ENCODE peak calls at places on chromosomes 12 and 14, in eight cellular contexts. One of them, this sample, is unnamed.
A peak's percentile ranks its signal among the peaks of the same experiment; 100 is the strongest.

GRCh38 chr14:61226015-61226654 is 55.0 kb downstream of the TMEM30B start:
- DNase-seq in stimulated activated CD4-positive, alpha-beta T cell treated with anti-CD3 and anti-CD28 coated beads, TNF-alpha, amount 100 ng/mL, for 4 hours: no peak
- DNase-seq in GM12892: no peak
- DNase-seq in HFFc6: no peak
- DNase-seq in NCI-H2081: no peak
- DNase-seq in lung: no peak
- DNase-seq in epithelial cell of esophagus: no peak
- DNase-seq in germinal center: no peak
- DNase-seq in this sample: no peak

GRCh38 chr14:99619873-99620834 is 16.1 kb upstream of the CCDC85C start:
- DNase-seq in stimulated activated CD4-positive, alpha-beta T cell treated with anti-CD3 and anti-CD28 coated beads, TNF-alpha, amount 100 ng/mL, for 4 hours: no peak
- DNase-seq in GM12892: no peak
- DNase-seq in HFFc6: peak; percentile 45
- DNase-seq in NCI-H2081: peak; percentile 41
- DNase-seq in lung: no peak
- DNase-seq in epithelial cell of esophagus: peak; percentile 73
- DNase-seq in germinal center: no peak
- DNase-seq in this sample: peak; percentile 79

GRCh38 chr14:77143071-77143470 is 1.5 kb upstream of the ZDHHC22 start:
- DNase-seq in stimulated activated CD4-positive, alpha-beta T cell treated with anti-CD3 and anti-CD28 coated beads, TNF-alpha, amount 100 ng/mL, for 4 hours: no peak
- DNase-seq in GM12892: no peak
- DNase-seq in HFFc6: no peak
- DNase-seq in NCI-H2081: no peak
- DNase-seq in lung: no peak
- DNase-seq in epithelial cell of esophagus: no peak
- DNase-seq in germinal center: no peak
- DNase-seq in this sample: no peak

GRCh38 chr12:130307859-130308258 is 29.8 kb upstream of the PIWIL1 start:
- DNase-seq in stimulated activated CD4-positive, alpha-beta T cell treated with anti-CD3 and anti-CD28 coated beads, TNF-alpha, amount 100 ng/mL, for 4 hours: no peak
- DNase-seq in GM12892: no peak
- DNase-seq in HFFc6: no peak
- DNase-seq in NCI-H2081: no peak
- DNase-seq in lung: no peak
- DNase-seq in epithelial cell of esophagus: no peak
- DNase-seq in germinal center: no peak
- DNase-seq in this sample: no peak

GRCh38 chr12:93979189-93979588 is 169.2 kb upstream of the PLXNC1 start:
- DNase-seq in stimulated activated CD4-positive, alpha-beta T cell treated with anti-CD3 and anti-CD28 coated beads, TNF-alpha, amount 100 ng/mL, for 4 hours: no peak
- DNase-seq in GM12892: no peak
- DNase-seq in HFFc6: peak; percentile 35
- DNase-seq in NCI-H2081: no peak
- DNase-seq in lung: no peak
- DNase-seq in epithelial cell of esophagus: peak; percentile 52
- DNase-seq in germinal center: no peak
- DNase-seq in this sample: peak; percentile 42

GRCh38 chr12:109147954-109148353 is 31.6 kb downstream of the ACACB start:
- DNase-seq in stimulated activated CD4-positive, alpha-beta T cell treated with anti-CD3 and anti-CD28 coated beads, TNF-alpha, amount 100 ng/mL, for 4 hours: no peak
- DNase-seq in GM12892: no peak
- DNase-seq in HFFc6: no peak
- DNase-seq in NCI-H2081: no peak
- DNase-seq in lung: peak; percentile 46
- DNase-seq in epithelial cell of esophagus: no peak
- DNase-seq in germinal center: no peak
- DNase-seq in this sample: no peak

GRCh38 chr12:8532045-8532444 is 8.7 kb downstream of the CLEC4E start:
- DNase-seq in stimulated activated CD4-positive, alpha-beta T cell treated with anti-CD3 and anti-CD28 coated beads, TNF-alpha, amount 100 ng/mL, for 4 hours: no peak
- DNase-seq in GM12892: no peak
- DNase-seq in HFFc6: no peak
- DNase-seq in NCI-H2081: no peak
- DNase-seq in lung: no peak
- DNase-seq in epithelial cell of esophagus: no peak
- DNase-seq in germinal center: no peak
- DNase-seq in this sample: no peak

GRCh38 chr14:87432698-87433097 is 560.3 kb downstream of the GALC start:
- DNase-seq in stimulated activated CD4-positive, alpha-beta T cell treated with anti-CD3 and anti-CD28 coated beads, TNF-alpha, amount 100 ng/mL, for 4 hours: no peak
- DNase-seq in GM12892: no peak
- DNase-seq in HFFc6: no peak
- DNase-seq in NCI-H2081: no peak
- DNase-seq in lung: no peak
- DNase-seq in epithelial cell of esophagus: no peak
- DNase-seq in germinal center: no peak
- DNase-seq in this sample: no peak

GRCh38 chr12:66279127-66279712 is 23.1 kb upstream of the HELB start:
- DNase-seq in stimulated activated CD4-positive, alpha-beta T cell treated with anti-CD3 and anti-CD28 coated beads, TNF-alpha, amount 100 ng/mL, for 4 hours: no peak
- DNase-seq in GM12892: no peak
- DNase-seq in HFFc6: peak; percentile 5
- DNase-seq in NCI-H2081: peak; percentile 17
- DNase-seq in lung: no peak
- DNase-seq in epithelial cell of esophagus: peak; percentile 25
- DNase-seq in germinal center: no peak
- DNase-seq in this sample: peak; percentile 23

GRCh38 chr12:21775130-21775920 is 819 bp upstream of the KCNJ8 start:
- DNase-seq in stimulated activated CD4-positive, alpha-beta T cell treated with anti-CD3 and anti-CD28 coated beads, TNF-alpha, amount 100 ng/mL, for 4 hours: no peak
- DNase-seq in GM12892: no peak
- DNase-seq in HFFc6: no peak
- DNase-seq in NCI-H2081: no peak
- DNase-seq in lung: no peak
- DNase-seq in epithelial cell of esophagus: no peak
- DNase-seq in germinal center: no peak
- DNase-seq in this sample: no peak

GRCh38 chr14:78863143-78863542 is 693.0 kb downstream of the NRXN3 start:
- DNase-seq in stimulated activated CD4-positive, alpha-beta T cell treated with anti-CD3 and anti-CD28 coated beads, TNF-alpha, amount 100 ng/mL, for 4 hours: no peak
- DNase-seq in GM12892: no peak
- DNase-seq in HFFc6: peak; percentile 0
- DNase-seq in NCI-H2081: no peak
- DNase-seq in lung: no peak
- DNase-seq in epithelial cell of esophagus: peak; percentile 60
- DNase-seq in germinal center: no peak
- DNase-seq in this sample: peak; percentile 44

GRCh38 chr12:34371050-34371449 is 348.8 kb downstream of the ALG10 start:
- DNase-seq in stimulated activated CD4-positive, alpha-beta T cell treated with anti-CD3 and anti-CD28 coated beads, TNF-alpha, amount 100 ng/mL, for 4 hours: no peak
- DNase-seq in GM12892: no peak
- DNase-seq in HFFc6: no peak
- DNase-seq in NCI-H2081: no peak
- DNase-seq in lung: no peak
- DNase-seq in epithelial cell of esophagus: no peak
- DNase-seq in germinal center: no peak
- DNase-seq in this sample: no peak

GRCh38 chr14:53571990-53572389 is 384.6 kb downstream of the BMP4 start:
- DNase-seq in stimulated activated CD4-positive, alpha-beta T cell treated with anti-CD3 and anti-CD28 coated beads, TNF-alpha, amount 100 ng/mL, for 4 hours: no peak
- DNase-seq in GM12892: no peak
- DNase-seq in HFFc6: no peak
- DNase-seq in NCI-H2081: no peak
- DNase-seq in lung: no peak
- DNase-seq in epithelial cell of esophagus: no peak
- DNase-seq in germinal center: no peak
- DNase-seq in this sample: no peak

GRCh38 chr14:31920003-31920402 is 157.1 kb upstream of the ARHGAP5 start:
- DNase-seq in stimulated activated CD4-positive, alpha-beta T cell treated with anti-CD3 and anti-CD28 coated beads, TNF-alpha, amount 100 ng/mL, for 4 hours: no peak
- DNase-seq in GM12892: no peak
- DNase-seq in HFFc6: no peak
- DNase-seq in NCI-H2081: no peak
- DNase-seq in lung: no peak
- DNase-seq in epithelial cell of esophagus: no peak
- DNase-seq in germinal center: no peak
- DNase-seq in this sample: no peak

GRCh38 chr12:96501139-96501741 is 11.9 kb downstream of the CFAP54 start:
- DNase-seq in stimulated activated CD4-positive, alpha-beta T cell treated with anti-CD3 and anti-CD28 coated beads, TNF-alpha, amount 100 ng/mL, for 4 hours: no peak
- DNase-seq in GM12892: no peak
- DNase-seq in HFFc6: peak; percentile 30
- DNase-seq in NCI-H2081: peak; percentile 33
- DNase-seq in lung: peak; percentile 31
- DNase-seq in epithelial cell of esophagus: peak; percentile 89
- DNase-seq in germinal center: no peak
- DNase-seq in this sample: peak; percentile 94

GRCh38 chr12:131121705-131122405 is 168.1 kb downstream of the ADGRD1 start:
- DNase-seq in stimulated activated CD4-positive, alpha-beta T cell treated with anti-CD3 and anti-CD28 coated beads, TNF-alpha, amount 100 ng/mL, for 4 hours: no peak
- DNase-seq in GM12892: no peak
- DNase-seq in HFFc6: no peak
- DNase-seq in NCI-H2081: no peak
- DNase-seq in lung: no peak
- DNase-seq in epithelial cell of esophagus: no peak
- DNase-seq in germinal center: no peak
- DNase-seq in this sample: no peak

GRCh38 chr14:24425704-24426103 is 3.8 kb downstream of the CBLN3 start:
- DNase-seq in stimulated activated CD4-positive, alpha-beta T cell treated with anti-CD3 and anti-CD28 coated beads, TNF-alpha, amount 100 ng/mL, for 4 hours: no peak
- DNase-seq in GM12892: no peak
- DNase-seq in HFFc6: peak; percentile 75
- DNase-seq in NCI-H2081: no peak
- DNase-seq in lung: no peak
- DNase-seq in epithelial cell of esophagus: peak; percentile 89
- DNase-seq in germinal center: no peak
- DNase-seq in this sample: peak; percentile 67

GRCh38 chr12:46385439-46385838 is 12.9 kb upstream of the SLC38A2 start:
- DNase-seq in stimulated activated CD4-positive, alpha-beta T cell treated with anti-CD3 and anti-CD28 coated beads, TNF-alpha, amount 100 ng/mL, for 4 hours: no peak
- DNase-seq in GM12892: no peak
- DNase-seq in HFFc6: no peak
- DNase-seq in NCI-H2081: no peak
- DNase-seq in lung: no peak
- DNase-seq in epithelial cell of esophagus: no peak
- DNase-seq in germinal center: no peak
- DNase-seq in this sample: no peak